ENCODE peak calls at places on chromosomes 7 and 10, in four cellular contexts. One of them, this sample, is unnamed.

GRCh38 chr7:106518239-106518638 is 142.7 kb downstream of the CCDC71L start:
- DNase-seq in GM12878: no peak
- DNase-seq in HepG2: no peak
- DNase-seq in K562: no peak
- DNase-seq in this sample: no peak

GRCh38 chr10:33022090-33022489 is 64.1 kb upstream of the ITGB1 start:
- DNase-seq in GM12878: no peak
- DNase-seq in HepG2: no peak
- DNase-seq in K562: no peak
- DNase-seq in this sample: no peak

GRCh38 chr7:30841801-30842541 is 69.7 kb upstream of the AQP1 start:
- DNase-seq in GM12878: no peak
- DNase-seq in HepG2: no peak
- DNase-seq in K562: no peak
- DNase-seq in this sample: no peak

GRCh38 chr7:55690-56248 is 136.6 kb upstream of the FAM20C start:
- DNase-seq in GM12878: no peak
- DNase-seq in HepG2: no peak
- DNase-seq in K562: peak; percentile 41
- DNase-seq in this sample: no peak

GRCh38 chr10:77605466-77605865 is 32.1 kb downstream of the KCNMA1 start:
- DNase-seq in GM12878: no peak
- DNase-seq in HepG2: no peak
- DNase-seq in K562: no peak
- DNase-seq in this sample: no peak

GRCh38 chr7:107678110-107678753 is 17.6 kb downstream of the SLC26A4 start:
- DNase-seq in GM12878: no peak
- DNase-seq in HepG2: peak; percentile 9
- DNase-seq in K562: no peak
- DNase-seq in this sample: no peak

GRCh38 chr7:8714791-8715190 is 281.4 kb downstream of the NXPH1 start:
- DNase-seq in GM12878: no peak
- DNase-seq in HepG2: no peak
- DNase-seq in K562: no peak
- DNase-seq in this sample: no peak

GRCh38 chr10:116668446-116668845 is 47.7 kb downstream of the PNLIPRP2 start:
- DNase-seq in GM12878: no peak
- DNase-seq in HepG2: no peak
- DNase-seq in K562: no peak
- DNase-seq in this sample: no peak

GRCh38 chr10:118116555-118117311 is 70.0 kb upstream of the RAB11FIP2 start:
- DNase-seq in GM12878: no peak
- DNase-seq in HepG2: no peak
- DNase-seq in K562: no peak
- DNase-seq in this sample: no peak

GRCh38 chr7:44384586-44385383 is 59.4 kb upstream of the CAMK2B start:
- DNase-seq in GM12878: no peak
- DNase-seq in HepG2: no peak
- DNase-seq in K562: no peak
- DNase-seq in this sample: no peak

GRCh38 chr10:131972474-131973071 is 9.2 kb downstream of the BNIP3 start:
- DNase-seq in GM12878: no peak
- DNase-seq in HepG2: no peak
- DNase-seq in K562: peak; percentile 54
- DNase-seq in this sample: no peak

GRCh38 chr7:4449263-4449662 is 232.8 kb upstream of the FOXK1 start:
- DNase-seq in GM12878: no peak
- DNase-seq in HepG2: no peak
- DNase-seq in K562: no peak
- DNase-seq in this sample: no peak

GRCh38 chr10:91708174-91708861 is 75.4 kb upstream of the PPP1R3C start:
- DNase-seq in GM12878: no peak
- DNase-seq in HepG2: no peak
- DNase-seq in K562: no peak
- DNase-seq in this sample: no peak

GRCh38 chr7:69759373-69759772 is 161.1 kb downstream of the AUTS2 start:
- DNase-seq in GM12878: no peak
- DNase-seq in HepG2: no peak
- DNase-seq in K562: no peak
- DNase-seq in this sample: no peak

GRCh38 chr7:154916381-154917213 is 86.3 kb downstream of the PAXIP1 start:
- DNase-seq in GM12878: no peak
- DNase-seq in HepG2: no peak
- DNase-seq in K562: no peak
- DNase-seq in this sample: no peak

GRCh38 chr10:93463723-93464511 is 18.2 kb downstream of the MYOF start:
- DNase-seq in GM12878: no peak
- DNase-seq in HepG2: no peak
- DNase-seq in K562: no peak
- DNase-seq in this sample: no peak

GRCh38 chr7:1476859-1477258 is 17.6 kb upstream of the MICALL2 start:
- DNase-seq in GM12878: no peak
- DNase-seq in HepG2: no peak
- DNase-seq in K562: no peak
- DNase-seq in this sample: no peak

GRCh38 chr7:130189281-130189782 is 15.9 kb downstream of the TMEM209 start:
- DNase-seq in GM12878: no peak
- DNase-seq in HepG2: no peak
- DNase-seq in K562: no peak
- DNase-seq in this sample: no peak

GRCh38 chr7:22625251-22625650 is 101.7 kb upstream of the IL6 start:
- DNase-seq in GM12878: no peak
- DNase-seq in HepG2: no peak
- DNase-seq in K562: no peak
- DNase-seq in this sample: no peak

GRCh38 chr7:18345641-18346234 is 149.8 kb upstream of the HDAC9 start:
- DNase-seq in GM12878: no peak
- DNase-seq in HepG2: peak; percentile 35
- DNase-seq in K562: peak; percentile 61
- DNase-seq in this sample: peak; percentile 21

GRCh38 chr10:91856637-91857036 is 52.6 kb downstream of the FGFBP3 start:
- DNase-seq in GM12878: no peak
- DNase-seq in HepG2: peak; percentile 12
- DNase-seq in K562: peak; percentile 6
- DNase-seq in this sample: no peak

GRCh38 chr7:1026721-1027151 is 17.6 kb upstream of the GPR146 start:
- DNase-seq in GM12878: no peak
- DNase-seq in HepG2: no peak
- DNase-seq in K562: no peak
- DNase-seq in this sample: no peak

GRCh38 chr10:44016589-44017482 is 368.1 kb downstream of the CXCL12 start:
- DNase-seq in GM12878: no peak
- DNase-seq in HepG2: no peak
- DNase-seq in K562: no peak
- DNase-seq in this sample: no peak

GRCh38 chr10:71889388-71889987 is 38.4 kb upstream of the PSAP start:
- DNase-seq in GM12878: no peak
- DNase-seq in HepG2: no peak
- DNase-seq in K562: peak; percentile 43
- DNase-seq in this sample: no peak

GRCh38 chr10:122715576-122715975 is 15.9 kb upstream of the C10orf120 start:
- DNase-seq in GM12878: no peak
- DNase-seq in HepG2: no peak
- DNase-seq in K562: no peak
- DNase-seq in this sample: no peak

GRCh38 chr7:44912775-44913347 is 27.5 kb upstream of the PURB start:
- DNase-seq in GM12878: no peak
- DNase-seq in HepG2: peak; percentile 20
- DNase-seq in K562: peak; percentile 16
- DNase-seq in this sample: no peak

GRCh38 chr7:33050425-33051318 is 11.9 kb downstream of the NT5C3A start:
- DNase-seq in GM12878: no peak
- DNase-seq in HepG2: peak; percentile 41
- DNase-seq in K562: peak; percentile 57
- DNase-seq in this sample: peak; percentile 32

GRCh38 chr10:114874827-114875541 is 53.4 kb downstream of the FHIP2A start:
- DNase-seq in GM12878: no peak
- DNase-seq in HepG2: peak; percentile 19
- DNase-seq in K562: peak; percentile 17
- DNase-seq in this sample: peak; percentile 72

GRCh38 chr10:18542832-18543231 is 108.6 kb downstream of the NSUN6 start:
- DNase-seq in GM12878: no peak
- DNase-seq in HepG2: peak; percentile 35
- DNase-seq in K562: no peak
- DNase-seq in this sample: no peak

GRCh38 chr7:30708983-30709382 is 26.7 kb upstream of the CRHR2 start:
- DNase-seq in GM12878: no peak
- DNase-seq in HepG2: no peak
- DNase-seq in K562: no peak
- DNase-seq in this sample: no peak

DNA sequence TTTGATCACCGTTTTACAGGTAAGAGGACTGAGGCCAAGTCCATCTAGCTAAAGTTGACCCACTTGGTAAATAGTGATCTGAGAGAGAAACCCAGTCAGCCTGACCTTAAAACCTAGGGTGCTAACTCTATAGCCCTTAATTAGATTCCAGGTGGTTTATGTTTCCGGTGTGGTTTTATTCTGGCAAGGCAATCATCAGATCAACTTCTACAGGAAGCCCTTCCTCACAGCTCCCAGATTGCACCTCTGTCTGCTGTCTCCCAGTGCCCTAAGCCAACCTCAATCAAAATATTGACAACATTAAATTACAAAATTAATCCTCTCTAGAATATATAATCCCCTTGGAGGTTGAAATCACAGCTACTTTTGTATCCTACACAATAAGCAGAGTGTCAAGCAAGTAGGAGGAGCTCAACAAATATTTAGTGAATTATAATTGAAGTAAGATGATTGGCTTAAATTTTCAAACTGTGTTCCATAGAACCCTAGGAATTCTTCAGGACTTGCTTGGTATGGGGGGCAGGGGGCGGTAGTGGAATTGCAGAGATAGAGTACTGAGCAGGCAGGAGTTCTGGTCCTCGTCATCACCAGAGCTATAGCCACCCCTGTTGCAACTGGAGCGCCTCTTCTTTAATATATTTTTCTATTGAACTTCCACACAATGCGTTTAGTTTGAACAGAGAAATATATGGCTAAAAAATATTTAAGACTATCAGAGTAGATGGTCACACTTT is 692.8 kb upstream of the LRRN3 start:
- DNase-seq in GM12878: no peak
- DNase-seq in HepG2: no peak
- DNase-seq in K562: no peak
- DNase-seq in this sample: no peak
- TF ChIP-seq FOXM1 in GM12878: no peak
- TF ChIP-seq FOXM1 in HepG2: no peak
- TF ChIP-seq FOXM1 in K562: no peak
- TF ChIP-seq FOXM1 in this sample: no peak

GRCh38 chr7:117858731-117859130 is 14.5 kb downstream of the CTTNBP2 start:
- DNase-seq in GM12878: no peak
- DNase-seq in HepG2: no peak
- DNase-seq in K562: no peak
- DNase-seq in this sample: no peak

GRCh38 chr7:117857718-117858117 is 15.5 kb downstream of the CTTNBP2 start:
- DNase-seq in GM12878: no peak
- DNase-seq in HepG2: no peak
- DNase-seq in K562: no peak
- DNase-seq in this sample: no peak

GRCh38 chr7:117863618-117864017 is 9.6 kb downstream of the CTTNBP2 start:
- DNase-seq in GM12878: no peak
- DNase-seq in HepG2: no peak
- DNase-seq in K562: no peak
- DNase-seq in this sample: no peak

GRCh38 chr7:117862378-117862777 is 10.9 kb downstream of the CTTNBP2 start:
- DNase-seq in GM12878: no peak
- DNase-seq in HepG2: peak; percentile 47
- DNase-seq in K562: no peak
- DNase-seq in this sample: no peak

DNA sequence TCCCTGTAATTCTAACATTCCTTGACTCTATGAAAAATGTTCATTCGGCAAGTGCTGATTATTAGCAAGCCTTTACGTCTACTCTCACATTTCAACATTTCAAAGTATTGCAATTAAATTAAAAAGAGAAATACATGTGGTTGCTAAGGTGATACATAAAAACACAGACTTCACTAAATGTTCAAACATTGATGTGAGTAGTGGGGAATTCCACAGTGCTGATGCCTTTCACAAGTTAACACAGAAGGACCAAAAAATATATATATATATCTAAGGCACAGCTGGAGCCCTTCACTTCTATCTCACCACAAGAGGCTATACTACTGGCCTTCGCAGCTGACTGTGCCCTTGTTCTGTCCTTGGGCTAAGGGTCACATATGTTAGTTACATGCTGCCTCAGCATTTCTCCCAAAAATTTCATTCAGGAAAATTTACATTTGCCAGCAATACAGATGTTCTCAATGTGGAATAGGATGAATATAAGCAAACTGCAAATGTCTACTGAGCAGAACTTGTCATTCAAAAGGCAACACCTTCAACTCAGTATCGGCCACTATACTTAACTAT is 13.9 kb downstream of the CTTNBP2 start:
- DNase-seq in GM12878: no peak
- DNase-seq in HepG2: no peak
- DNase-seq in K562: no peak
- DNase-seq in this sample: no peak
- TF ChIP-seq BHLHE40 in GM12878: no peak
- TF ChIP-seq BHLHE40 in HepG2: no peak
- TF ChIP-seq BHLHE40 in K562: no peak
- TF ChIP-seq BHLHE40 in this sample: no peak

GRCh38 chr7:150978136-150978789 is at the start of gene KCNH2:
- DNase-seq in GM12878: no peak
- DNase-seq in HepG2: no peak
- DNase-seq in K562: peak; percentile 84
- DNase-seq in this sample: peak; percentile 90
- TF ChIP-seq FOXM1 in GM12878: no peak
- TF ChIP-seq FOXM1 in HepG2: no peak
- TF ChIP-seq FOXM1 in K562: peak; percentile 42
- TF ChIP-seq FOXM1 in this sample: no peak

DNA sequence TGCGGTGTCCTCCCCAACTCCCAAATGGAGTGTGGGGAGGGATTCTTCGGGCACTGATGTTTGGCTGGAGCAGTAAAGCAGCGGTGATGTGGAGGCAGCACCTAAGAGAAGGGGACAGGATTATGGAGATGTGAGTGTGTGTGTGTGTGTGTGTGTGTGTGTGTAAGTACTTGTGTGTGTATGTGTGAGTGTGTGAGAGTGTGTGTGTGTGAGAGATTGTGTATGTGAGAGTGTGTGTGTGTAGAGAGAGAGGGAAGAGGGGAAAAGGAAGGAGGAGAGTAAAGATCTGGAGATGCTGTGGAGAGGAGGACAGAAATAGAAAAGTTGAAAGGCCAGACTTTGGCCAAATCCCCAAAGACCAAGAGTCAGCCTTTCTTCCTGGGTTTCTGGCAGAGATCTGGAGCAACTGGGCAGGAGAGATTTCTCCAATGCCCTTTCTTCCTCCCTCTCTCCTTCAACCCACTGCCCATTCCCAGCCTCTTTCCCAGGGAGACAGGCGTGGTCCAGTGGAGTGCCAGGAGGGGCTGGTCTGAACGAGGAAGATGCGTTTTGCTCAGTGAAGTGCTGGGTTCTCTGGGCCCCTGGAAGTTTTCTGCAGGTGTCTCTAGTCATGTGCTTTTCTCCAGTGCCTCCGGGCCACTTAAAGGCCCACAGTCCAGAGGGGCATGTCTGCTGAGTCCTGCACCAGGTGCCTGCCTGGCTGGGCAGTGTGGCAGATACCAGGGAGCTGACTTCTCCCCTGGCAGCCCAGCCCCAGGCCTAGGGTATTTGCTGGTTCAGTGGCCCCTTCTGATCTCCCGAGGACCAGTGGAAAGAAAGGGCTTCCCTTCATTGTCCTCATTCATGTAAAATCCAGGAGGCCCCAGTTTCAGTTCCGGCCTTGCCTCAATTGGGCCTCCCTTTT is 60.5 kb downstream of the HK1 start:
- DNase-seq in GM12878: no peak
- DNase-seq in HepG2: no peak
- DNase-seq in K562: no peak
- DNase-seq in this sample: no peak
- TF ChIP-seq BHLHE40 in GM12878: no peak
- TF ChIP-seq BHLHE40 in HepG2: no peak
- TF ChIP-seq BHLHE40 in K562: no peak
- TF ChIP-seq BHLHE40 in this sample: no peak

This sample was measured in HEK293T.